ENCODE peak calls at places on chromosomes 1 and 21, in ten cellular contexts. G, I, H, K, O, N, R, Z, M and T are unnamed samples. For H3K4me1, the result is how much of the 10 kb centered on the place peaks cover.

GRCh38 chr1:36204347-36204909 is 19.8 kb upstream of the THRAP3 start:
- DNase-seq in G (peak), I (no peak), H (no peak), K (no peak), O (no peak), N (peak), R (no peak), Z (peak), M (no peak), T (no peak)

GRCh38 chr1:42177551-42177981 is 13.0 kb upstream of the GUCA2A start:
- DNase-seq in G (no peak), I (no peak), H (peak), K (no peak), O (no peak), N (no peak), R (peak), Z (no peak), M (peak), T (no peak)

GRCh38 chr1:202046748-202047708 is 36.6 kb downstream of the ELF3 start:
- DNase-seq in G (no peak), I (no peak), H (no peak), K (no peak), O (no peak), N (peak), R (no peak), Z (no peak), M (no peak), T (no peak)

GRCh38 chr1:154556422-154556821 is 2.0 kb downstream of the UBE2Q1 start:
- DNase-seq in G (no peak), I (no peak), H (no peak), K (no peak), O (no peak), N (no peak), R (no peak), Z (peak), M (no peak), T (no peak)

GRCh38 chr1:184060316-184060715 is 8.8 kb downstream of the TSEN15 start:
- DNase-seq in G (no peak), I (no peak), H (no peak), K (no peak), O (no peak), N (no peak), R (no peak), Z (no peak), M (no peak), T (no peak)

GRCh38 chr21:41634858-41635257 is 126.9 kb upstream of the TMPRSS2 start:
- DNase-seq in G (no peak), I (no peak), H (no peak), K (no peak), O (no peak), N (no peak), R (no peak), Z (no peak), M (no peak), T (peak)

GRCh38 chr1:44805311-44806024 is 1.7 kb downstream of the DYNLT4 start:
- DNase-seq in G (peak), I (no peak), H (peak), K (no peak), O (no peak), N (no peak), R (peak), Z (no peak), M (peak), T (no peak)

GRCh38 chr1:90723561-90724108 is 6.5 kb upstream of the BARHL2 start:
- DNase-seq in G (no peak), I (no peak), H (no peak), K (no peak), O (no peak), N (no peak), R (no peak), Z (no peak), M (no peak), T (no peak)

GRCh38 chr1:56125316-56125715 is 454.0 kb downstream of the PLPP3 start:
- DNase-seq in G (no peak), I (no peak), H (no peak), K (no peak), O (no peak), N (no peak), R (no peak), Z (no peak), M (no peak), T (no peak)

GRCh38 chr1:2582401-2582800 is 4.2 kb upstream of the PRXL2B start:
- DNase-seq in G (no peak), I (no peak), H (no peak), K (no peak), O (no peak), N (no peak), R (no peak), Z (no peak), M (peak), T (no peak)

GRCh38 chr1:17122449-17123194 is 3.4 kb upstream of the PADI2 start:
- DNase-seq in G (no peak), I (no peak), H (no peak), K (no peak), O (no peak), N (peak), R (no peak), Z (no peak), M (no peak), T (no peak)

GRCh38 chr21:28592205-28592845 is 400.4 kb downstream of the LTN1 start:
- DNase-seq in G (no peak), I (no peak), H (no peak), K (no peak), O (no peak), N (no peak), R (no peak), Z (no peak), M (no peak), T (no peak)

DNA sequence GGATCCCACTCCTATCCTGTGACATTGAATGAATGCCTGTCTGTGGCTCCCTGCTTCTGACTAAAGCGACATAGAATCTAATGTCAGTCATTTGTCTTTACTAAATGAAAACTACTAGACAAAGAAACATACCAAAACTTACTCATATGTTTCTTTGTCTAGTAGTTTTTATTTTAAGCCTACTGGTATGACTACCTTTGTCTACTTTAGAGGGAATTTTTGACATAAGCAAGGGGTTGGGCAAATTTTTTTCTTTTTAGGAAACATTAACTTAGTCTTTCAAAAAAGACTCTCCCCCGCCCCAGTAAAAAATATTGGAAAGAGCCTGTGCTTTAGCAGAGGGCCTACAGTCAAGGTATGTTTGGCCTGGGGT is 4.9 kb downstream of the NEK7 start:
- DNase-seq in G (no peak), I (no peak), H (no peak), K (no peak), O (no peak), N (no peak), R (no peak), Z (no peak), M (no peak), T (no peak)
- H3K4me1 ChIP-seq in G (under half), I (under half), H (under half), K (half or more), O (under half), N (under half), R (under half), Z (half or more), M (half or more), T (under half)

GRCh38 chr1:169457443-169457842 is 28.3 kb downstream of the SLC19A2 start:
- DNase-seq in G (no peak), I (no peak), H (no peak), K (no peak), O (no peak), N (no peak), R (no peak), Z (no peak), M (no peak), T (no peak)

GRCh38 chr1:169451425-169451824 is 24.2 kb upstream of the CCDC181 start:
- DNase-seq in G (no peak), I (no peak), H (no peak), K (no peak), O (no peak), N (peak), R (no peak), Z (no peak), M (no peak), T (no peak)

GRCh38 chr1:169456029-169456428 is 28.8 kb upstream of the CCDC181 start:
- DNase-seq in G (no peak), I (no peak), H (no peak), K (no peak), O (no peak), N (no peak), R (no peak), Z (no peak), M (no peak), T (no peak)

GRCh38 chr1:169452921-169453320 is 25.6 kb upstream of the CCDC181 start:
- DNase-seq in G (no peak), I (no peak), H (no peak), K (no peak), O (no peak), N (no peak), R (no peak), Z (no peak), M (no peak), T (no peak)
- H3K27ac ChIP-seq in G (no peak), I (no peak), H (no peak), K (no peak), O (no peak), N (no peak), R (no peak), Z (no peak), M (no peak), T (no peak)

GRCh38 chr1:102872526-102872925 is 235.8 kb downstream of the COL11A1 start:
- DNase-seq in G (no peak), I (no peak), H (no peak), K (no peak), O (no peak), N (no peak), R (no peak), Z (no peak), M (no peak), T (no peak)
- H3K4me1 ChIP-seq in G (under half), I (under half), H (under half), K (under half), O (under half), N (under half), R (under half), Z (under half), M (under half), T (under half)

GRCh38 chr1:85459274-85459673 is 5.7 kb downstream of the DDAH1 start:
- DNase-seq in G (no peak), I (no peak), H (no peak), K (no peak), O (no peak), N (no peak), R (no peak), Z (no peak), M (no peak), T (no peak)

GRCh38 chr1:85460555-85461088 is 4.3 kb downstream of the DDAH1 start:
- DNase-seq in G (no peak), I (no peak), H (no peak), K (no peak), O (no peak), N (no peak), R (no peak), Z (no peak), M (no peak), T (no peak)

GRCh38 chr1:85463666-85464496 is 1.1 kb downstream of the DDAH1 start:
- DNase-seq in G (no peak), I (no peak), H (peak), K (no peak), O (no peak), N (no peak), R (no peak), Z (no peak), M (no peak), T (no peak)

GRCh38 chr1:85462931-85463665 is 1.9 kb downstream of the DDAH1 start:
- DNase-seq in G (no peak), I (no peak), H (no peak), K (no peak), O (no peak), N (no peak), R (no peak), Z (no peak), M (no peak), T (no peak)

GRCh38 chr1:85461216-85461945 is 3.6 kb downstream of the DDAH1 start:
- DNase-seq in G (no peak), I (no peak), H (no peak), K (no peak), O (no peak), N (no peak), R (no peak), Z (no peak), M (no peak), T (no peak)
- H3K27ac ChIP-seq in G (peak), I (no peak), H (peak), K (no peak), O (peak), N (no peak), R (no peak), Z (no peak), M (peak), T (no peak)

GRCh38 chr1:40044065-40044575 is 3.6 kb downstream of the CAP1 start:
- DNase-seq in G (no peak), I (peak), H (no peak), K (no peak), O (no peak), N (no peak), R (no peak), Z (no peak), M (no peak), T (no peak)
- H3K4me1 ChIP-seq in G (under half), I (under half), H (under half), K (half or more), O (under half), N (under half), R (under half), Z (half or more), M (half or more), T (under half)

DNA sequence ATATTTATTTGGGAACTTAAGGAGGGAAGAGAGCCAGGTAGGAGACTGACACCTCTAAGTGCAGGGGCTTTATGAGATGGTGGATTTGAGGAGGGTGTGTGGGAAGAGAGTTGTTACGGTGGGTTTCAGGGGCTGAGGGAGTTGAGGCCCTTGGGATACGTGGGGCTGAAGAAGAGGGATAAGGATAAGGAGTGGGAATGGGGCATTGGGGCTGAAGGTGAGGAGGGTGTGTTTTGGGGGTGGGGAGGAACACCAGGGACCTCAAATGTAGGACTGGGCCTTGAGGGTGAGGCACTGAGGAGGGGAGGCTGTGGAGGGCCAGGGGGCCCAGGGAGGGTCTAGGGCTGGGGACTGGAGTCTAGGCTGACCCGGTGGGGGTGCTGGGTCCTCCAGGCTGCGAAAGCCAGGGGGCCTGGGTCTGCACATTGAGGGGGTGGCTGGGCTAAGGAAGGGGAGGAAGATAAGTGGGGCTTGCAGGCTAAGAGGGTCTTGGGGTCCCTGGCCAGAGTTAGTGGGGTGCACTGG is 1.2 kb upstream of the PLEKHM2 start:
- DNase-seq in G (no peak), I (no peak), H (no peak), K (no peak), O (no peak), N (no peak), R (no peak), Z (no peak), M (no peak), T (no peak)
- H3K27ac ChIP-seq in G (peak), I (no peak), H (no peak), K (peak), O (peak), N (peak), R (no peak), Z (peak), M (no peak), T (peak)